ENCODE peak calls at places on chromosomes 7 and 10, in six cellular contexts. One of them, this sample, is unnamed.

GRCh38 chr7:47654672-47655340 is 72.9 kb upstream of the TNS3 start:
- DNase-seq in coronary artery: no peak
- DNase-seq in GM19239: no peak
- DNase-seq in GM23248: peak
- DNase-seq in effector CD4-positive, alpha-beta T cell: no peak
- DNase-seq in KBM-7: no peak
- DNase-seq in this sample: no peak

GRCh38 chr7:20114463-20114862 is 102.7 kb downstream of the MACC1 start:
- DNase-seq in KBM-7: peak
- DNase-seq in GM19239: peak
- DNase-seq in effector CD4-positive, alpha-beta T cell: no peak
- DNase-seq in GM23248: peak
- DNase-seq in coronary artery: no peak
- DNase-seq in this sample: peak

GRCh38 chr7:55212176-55212575 is 153.0 kb upstream of the LANCL2 start:
- DNase-seq in GM23248: no peak
- DNase-seq in effector CD4-positive, alpha-beta T cell: no peak
- DNase-seq in coronary artery: no peak
- DNase-seq in KBM-7: no peak
- DNase-seq in GM19239: no peak
- DNase-seq in this sample: no peak

GRCh38 chr10:58326967-58327381 is 7.8 kb upstream of the UBE2D1 start:
- DNase-seq in effector CD4-positive, alpha-beta T cell: no peak
- DNase-seq in coronary artery: peak
- DNase-seq in GM19239: no peak
- DNase-seq in GM23248: peak
- DNase-seq in KBM-7: no peak
- DNase-seq in this sample: peak

GRCh38 chr10:129448539-129448938 is 18.5 kb upstream of the MGMT start:
- DNase-seq in GM19239: no peak
- DNase-seq in KBM-7: no peak
- DNase-seq in effector CD4-positive, alpha-beta T cell: no peak
- DNase-seq in GM23248: no peak
- DNase-seq in coronary artery: no peak
- DNase-seq in this sample: no peak

GRCh38 chr7:56537952-56538351 is 421.7 kb upstream of the NUPR2 start:
- DNase-seq in KBM-7: no peak
- DNase-seq in GM23248: no peak
- DNase-seq in GM19239: no peak
- DNase-seq in effector CD4-positive, alpha-beta T cell: no peak
- DNase-seq in coronary artery: no peak
- DNase-seq in this sample: no peak

GRCh38 chr7:17638727-17639126 is 301.6 kb downstream of the SNX13 start:
- DNase-seq in effector CD4-positive, alpha-beta T cell: no peak
- DNase-seq in KBM-7: peak
- DNase-seq in GM23248: no peak
- DNase-seq in GM19239: no peak
- DNase-seq in coronary artery: no peak
- DNase-seq in this sample: no peak

GRCh38 chr7:107754642-107755041 is 10.7 kb downstream of the CBLL1 start:
- DNase-seq in GM23248: peak
- DNase-seq in GM19239: no peak
- DNase-seq in coronary artery: no peak
- DNase-seq in effector CD4-positive, alpha-beta T cell: no peak
- DNase-seq in KBM-7: no peak
- DNase-seq in this sample: no peak

GRCh38 chr10:115706482-115707076 is 566.4 kb downstream of the GFRA1 start:
- DNase-seq in coronary artery: no peak
- DNase-seq in KBM-7: peak
- DNase-seq in effector CD4-positive, alpha-beta T cell: no peak
- DNase-seq in GM23248: peak
- DNase-seq in GM19239: no peak
- DNase-seq in this sample: peak

GRCh38 chr10:95177429-95177828 is 16.6 kb upstream of the ACSM6 start:
- DNase-seq in coronary artery: no peak
- DNase-seq in effector CD4-positive, alpha-beta T cell: no peak
- DNase-seq in GM23248: no peak
- DNase-seq in KBM-7: no peak
- DNase-seq in GM19239: no peak
- DNase-seq in this sample: no peak

GRCh38 chr7:40356312-40356711 is 221.5 kb downstream of the SUGCT start:
- DNase-seq in coronary artery: no peak
- DNase-seq in KBM-7: no peak
- DNase-seq in GM19239: no peak
- DNase-seq in GM23248: peak
- DNase-seq in effector CD4-positive, alpha-beta T cell: no peak
- DNase-seq in this sample: no peak

GRCh38 chr7:32336726-32337125 is 153.5 kb downstream of the LSM5 start:
- DNase-seq in GM23248: peak
- DNase-seq in KBM-7: no peak
- DNase-seq in GM19239: no peak
- DNase-seq in effector CD4-positive, alpha-beta T cell: no peak
- DNase-seq in coronary artery: no peak
- DNase-seq in this sample: no peak

GRCh38 chr7:67344481-67345193 is 348.0 kb downstream of the TYW1 start:
- DNase-seq in GM19239: no peak
- DNase-seq in KBM-7: peak
- DNase-seq in effector CD4-positive, alpha-beta T cell: no peak
- DNase-seq in GM23248: no peak
- DNase-seq in coronary artery: no peak
- DNase-seq in this sample: no peak

GRCh38 chr7:108345710-108346336 is 110.4 kb downstream of the NRCAM start:
- DNase-seq in GM23248: no peak
- DNase-seq in KBM-7: no peak
- DNase-seq in coronary artery: no peak
- DNase-seq in GM19239: no peak
- DNase-seq in effector CD4-positive, alpha-beta T cell: no peak
- DNase-seq in this sample: no peak

GRCh38 chr10:84613336-84614021 is 285.1 kb downstream of the CCSER2 start:
- DNase-seq in GM23248: peak
- DNase-seq in coronary artery: no peak
- DNase-seq in KBM-7: peak
- DNase-seq in GM19239: no peak
- DNase-seq in effector CD4-positive, alpha-beta T cell: no peak
- DNase-seq in this sample: no peak

GRCh38 chr10:7121154-7121797 is 289.6 kb downstream of the SFMBT2 start:
- DNase-seq in GM23248: peak
- DNase-seq in effector CD4-positive, alpha-beta T cell: peak
- DNase-seq in KBM-7: peak
- DNase-seq in GM19239: peak
- DNase-seq in coronary artery: no peak
- DNase-seq in this sample: peak

GRCh38 chr10:28807760-28808613 is 130.7 kb downstream of the BAMBI start:
- DNase-seq in effector CD4-positive, alpha-beta T cell: no peak
- DNase-seq in GM23248: no peak
- DNase-seq in KBM-7: no peak
- DNase-seq in coronary artery: no peak
- DNase-seq in GM19239: no peak
- DNase-seq in this sample: peak

GRCh38 chr7:30276203-30276900 is 8.0 kb upstream of the ZNRF2 start:
- DNase-seq in GM19239: no peak
- DNase-seq in KBM-7: peak
- DNase-seq in effector CD4-positive, alpha-beta T cell: peak
- DNase-seq in GM23248: peak
- DNase-seq in coronary artery: no peak
- DNase-seq in this sample: peak

GRCh38 chr10:43931308-43931930 is 282.7 kb upstream of the ZNF32 start:
- DNase-seq in GM23248: peak
- DNase-seq in coronary artery: no peak
- DNase-seq in GM19239: no peak
- DNase-seq in KBM-7: no peak
- DNase-seq in effector CD4-positive, alpha-beta T cell: no peak
- DNase-seq in this sample: no peak

GRCh38 chr7:30164567-30164966 is 29.8 kb downstream of the MTURN start:
- DNase-seq in GM23248: peak
- DNase-seq in GM19239: peak
- DNase-seq in effector CD4-positive, alpha-beta T cell: no peak
- DNase-seq in coronary artery: no peak
- DNase-seq in KBM-7: peak
- DNase-seq in this sample: no peak

GRCh38 chr7:23981758-23982157 is 271.7 kb downstream of the STK31 start:
- DNase-seq in effector CD4-positive, alpha-beta T cell: no peak
- DNase-seq in GM23248: no peak
- DNase-seq in GM19239: no peak
- DNase-seq in coronary artery: no peak
- DNase-seq in KBM-7: no peak
- DNase-seq in this sample: no peak

This sample was measured in adrenal gland.